ENCODE peak calls at places on chromosomes 5 and 9, in five cellular contexts. C, V, J, T and D are unnamed samples.

GRCh38 chr5:171907731-171908343 is 98.6 kb downstream of the FBXW11 start:
- DNase-seq in C (peak; percentile 25), T (peak; percentile 60), J (no peak), V (no peak), D (no peak)

GRCh38 chr9:117448066-117448465 is 33.2 kb upstream of the ASTN2 start:
- DNase-seq in C (no peak), T (no peak), J (no peak), V (no peak), D (no peak)

GRCh38 chr9:124420991-124421543 is 5.8 kb upstream of the PSMB7 start:
- DNase-seq in T (no peak), J (no peak), V (peak; percentile 14), C (no peak), D (no peak)

GRCh38 chr5:160183075-160183474 is 46.2 kb upstream of the FABP6 start:
- DNase-seq in C (no peak), J (no peak), V (no peak), T (no peak), D (no peak)

GRCh38 chr5:37867634-37868033 is 27.8 kb upstream of the GDNF start:
- DNase-seq in J (no peak), V (no peak), C (no peak), T (no peak), D (no peak)

GRCh38 chr5:94544031-94544650 is 74.3 kb downstream of the KIAA0825 start:
- DNase-seq in J (no peak), V (no peak), C (no peak), T (no peak), D (no peak)

GRCh38 chr5:136686192-136686872 is 321.0 kb upstream of the TRPC7 start:
- DNase-seq in J (no peak), V (no peak), C (no peak), T (no peak), D (no peak)

GRCh38 chr9:137234055-137234697 is 3.5 kb downstream of the SLC34A3 start:
- DNase-seq in C (no peak), V (no peak), T (no peak), J (no peak), D (no peak)

GRCh38 chr5:82408033-82408432 is 129.9 kb upstream of the RPS23 start:
- DNase-seq in T (no peak), V (no peak), J (no peak), C (no peak), D (no peak)

GRCh38 chr9:86034863-86035734 is 64.3 kb downstream of the GOLM1 start:
- DNase-seq in V (no peak), J (no peak), C (peak; percentile 64), T (no peak), D (no peak)

GRCh38 chr9:133356391-133357091 is at the start of the genes SURF1 and SURF2:
- DNase-seq in C (peak; percentile 93), V (peak; percentile 75), J (peak; percentile 45), T (peak; percentile 80), D (peak; percentile 91)

GRCh38 chr9:93156475-93157008 is 22.5 kb upstream of the NINJ1 start:
- DNase-seq in C (peak; percentile 53), V (no peak), J (no peak), T (no peak), D (no peak)

GRCh38 chr9:72665421-72665820 is 144.0 kb downstream of the TMC1 start:
- DNase-seq in T (no peak), C (no peak), V (no peak), J (no peak), D (no peak)

GRCh38 chr5:30479104-30479503 is 714.4 kb upstream of the CDH6 start:
- DNase-seq in V (no peak), J (no peak), C (no peak), T (no peak), D (no peak)

GRCh38 chr5:61991426-61991825 is 314.6 kb upstream of the KIF2A start:
- DNase-seq in C (no peak), J (no peak), T (no peak), V (no peak), D (no peak)

GRCh38 chr5:132472431-132472830 is 18.1 kb downstream of the IRF1 start:
- DNase-seq in J (no peak), T (no peak), V (no peak), C (no peak), D (no peak)

GRCh38 chr9:134886413-134886913 is 5.9 kb downstream of the FCN2 start:
- DNase-seq in J (no peak), C (no peak), T (no peak), V (no peak), D (no peak)

GRCh38 chr5:90221947-90222346 is 187.6 kb downstream of the CETN3 start:
- DNase-seq in C (no peak), T (no peak), J (no peak), V (no peak), D (no peak)

GRCh38 chr5:38316544-38317224 is 58.3 kb downstream of the EGFLAM start:
- DNase-seq in C (no peak), T (no peak), J (no peak), V (no peak), D (no peak)

GRCh38 chr5:90054612-90055011 is 354.9 kb downstream of the CETN3 start:
- DNase-seq in V (no peak), J (no peak), T (no peak), C (no peak), D (no peak)

GRCh38 chr5:151348789-151349188 is 1.4 kb upstream of the SLC36A2 start:
- DNase-seq in J (no peak), C (no peak), V (no peak), T (no peak), D (no peak)

GRCh38 chr9:100306283-100306682 is 46.5 kb downstream of the TEX10 start:
- DNase-seq in V (no peak), C (no peak), T (no peak), J (no peak), D (no peak)

GRCh38 chr9:78685471-78685870 is 388.5 kb downstream of the PSAT1 start:
- DNase-seq in C (no peak), T (peak; percentile 58), J (no peak), V (no peak), D (no peak)

GRCh38 chr5:105963856-105964255 is 1706.9 kb downstream of the EFNA5 start:
- DNase-seq in V (no peak), J (no peak), T (no peak), C (no peak), D (no peak)

GRCh38 chr9:109775516-109775915 is 4.5 kb upstream of the PALM2AKAP2 start:
- DNase-seq in J (no peak), C (no peak), V (no peak), T (no peak), D (no peak)

GRCh38 chr9:89748831-89749499 is 144.2 kb downstream of the GADD45G start:
- DNase-seq in C (no peak), V (no peak), J (no peak), T (no peak), D (no peak)

GRCh38 chr9:134065720-134066419 is 2.0 kb downstream of the BRD3 start:
- DNase-seq in J (no peak), C (peak; percentile 88), T (no peak), V (no peak), D (peak; percentile 48)

GRCh38 chr5:32004404-32004803 is 169.7 kb downstream of the GOLPH3 start:
- DNase-seq in V (no peak), T (no peak), J (no peak), C (no peak), D (no peak)

GRCh38 chr9:128723352-128723865 is 518 bp downstream of the ZDHHC12 start:
- DNase-seq in C (no peak), J (no peak), T (peak; percentile 17), V (no peak), D (no peak)

GRCh38 chr9:2765250-2765880 is 48.1 kb downstream of the KCNV2 start:
- DNase-seq in C (no peak), V (no peak), J (no peak), T (no peak), D (no peak)

GRCh38 chr9:698276-698675 is 143.2 kb upstream of the DMRT1 start:
- DNase-seq in C (no peak), V (no peak), J (no peak), T (no peak), D (no peak)

GRCh38 chr9:136023401-136024225 is 62.4 kb upstream of the UBAC1 start:
- DNase-seq in V (peak; percentile 50), C (no peak), J (no peak), T (no peak), D (no peak)

GRCh38 chr5:149931992-149932436 is 12.6 kb downstream of the PDE6A start:
- DNase-seq in C (no peak), T (no peak), J (no peak), V (no peak), D (no peak)

GRCh38 chr5:156475182-156475830 is 148.3 kb downstream of the SGCD start:
- DNase-seq in C (no peak), T (no peak), J (no peak), V (no peak), D (no peak)